ENCODE peak calls at places on chromosomes 3 and 15, in eight cellular contexts. N, H, T, S, W, Z, E and R are unnamed samples.

GRCh38 chr15:79091204-79091867 is 756 bp upstream of the RASGRF1 start:
- DNase-seq in H (no peak), W (peak; percentile 47), T (no peak), E (no peak), S (no peak), Z (no peak), N (no peak), R (peak; percentile 81)

GRCh38 chr3:143360244-143360643 is 240.7 kb downstream of the CHST2 start:
- DNase-seq in N (no peak), H (no peak), Z (peak; percentile 15), S (no peak), T (no peak), E (no peak), W (no peak), R (no peak)

GRCh38 chr3:127074900-127075360 is 92.0 kb downstream of the PLXNA1 start:
- DNase-seq in W (no peak), Z (peak; percentile 58), T (no peak), S (peak; percentile 80), H (no peak), N (peak; percentile 44), E (peak; percentile 67), R (no peak)

GRCh38 chr15:101439285-101439919 is 50.1 kb downstream of the PCSK6 start:
- DNase-seq in T (no peak), W (no peak), Z (peak; percentile 57), S (peak; percentile 15), N (no peak), E (no peak), H (peak; percentile 99), R (peak; percentile 54)

GRCh38 chr15:96893159-96893906 is 562.8 kb downstream of the NR2F2 start:
- DNase-seq in T (no peak), S (peak; percentile 38), H (no peak), E (peak; percentile 35), W (no peak), N (no peak), Z (peak; percentile 42), R (no peak)

GRCh38 chr15:50813089-50813488 is 47.6 kb upstream of the SPPL2A start:
- DNase-seq in H (no peak), N (no peak), W (no peak), E (no peak), S (no peak), T (no peak), Z (no peak), R (no peak)

GRCh38 chr3:134568790-134569189 is 82.0 kb downstream of the KY start:
- DNase-seq in Z (no peak), T (no peak), E (no peak), N (no peak), S (no peak), H (no peak), W (no peak), R (no peak)

GRCh38 chr3:97864-98263 is 98.7 kb upstream of the CHL1 start:
- DNase-seq in Z (no peak), S (no peak), H (no peak), E (no peak), T (no peak), N (no peak), W (no peak), R (no peak)

GRCh38 chr3:182937293-182938051 is 42.9 kb downstream of the DCUN1D1 start:
- DNase-seq in H (no peak), S (no peak), E (peak; percentile 69), W (no peak), Z (no peak), N (no peak), T (no peak), R (no peak)

GRCh38 chr15:61038910-61039309 is 190.2 kb downstream of the RORA start:
- DNase-seq in W (no peak), Z (peak; percentile 16), N (no peak), H (no peak), S (no peak), T (no peak), E (no peak), R (no peak)

GRCh38 chr3:42036483-42036823 is 54.7 kb upstream of the TRAK1 start:
- DNase-seq in T (no peak), Z (peak; percentile 92), S (peak; percentile 92), E (peak; percentile 96), N (no peak), H (peak; percentile 58), W (peak; percentile 53), R (no peak)

GRCh38 chr3:57805674-57806073 is 49.6 kb downstream of the SLMAP start:
- DNase-seq in N (no peak), E (peak; percentile 99), Z (peak; percentile 74), T (no peak), S (peak; percentile 65), H (no peak), W (peak; percentile 49), R (no peak)

GRCh38 chr3:124935794-124936542 is 1.4 kb upstream of the MUC13 start:
- DNase-seq in W (no peak), S (no peak), E (no peak), T (no peak), N (no peak), H (peak; percentile 40), Z (no peak), R (no peak)

GRCh38 chr3:124941729-124942128 is 7.2 kb upstream of the MUC13 start:
- DNase-seq in S (no peak), N (no peak), H (no peak), E (no peak), Z (no peak), W (no peak), T (no peak), R (no peak)

GRCh38 chr3:124939661-124940060 is 5.1 kb upstream of the MUC13 start:
- DNase-seq in E (peak; percentile 54), S (no peak), T (no peak), N (no peak), Z (no peak), W (no peak), H (no peak), R (no peak)

GRCh38 chr3:124937049-124937448 is 2.5 kb upstream of the MUC13 start:
- DNase-seq in H (no peak), E (no peak), N (no peak), T (no peak), W (no peak), Z (no peak), S (no peak), R (no peak)

DNA sequence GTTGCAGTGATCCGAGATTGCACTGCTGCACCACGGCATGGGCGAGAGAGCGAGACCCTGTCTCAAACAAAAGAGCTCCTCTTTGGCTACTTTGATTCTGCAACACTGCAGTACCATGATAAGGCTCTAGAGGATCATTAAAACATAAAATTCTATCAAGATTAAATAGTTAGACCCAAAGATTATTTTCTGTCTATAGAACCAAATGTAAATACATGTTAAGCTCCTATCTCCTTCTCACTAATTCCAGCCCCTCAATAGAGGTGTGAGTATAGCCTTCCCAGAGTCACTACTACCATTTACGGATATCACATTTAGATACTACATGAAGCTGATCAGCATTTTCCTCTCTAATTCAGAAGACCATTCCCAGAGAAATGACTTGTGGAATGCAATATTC is 4.3 kb upstream of the MUC13 start:
- DNase-seq in T (no peak), E (no peak), S (no peak), H (no peak), Z (no peak), N (no peak), W (no peak), R (no peak)
- TF ChIP-seq CTCF in T (no peak), E (no peak), S (peak; percentile 1), H (no peak), Z (no peak), N (no peak), W (no peak), R (no peak)

GRCh38 chr3:137787520-137787919 is 23.4 kb downstream of the SOX14 start:
- DNase-seq in T (no peak), E (no peak), S (no peak), N (no peak), Z (no peak), H (no peak), W (no peak), R (no peak)

GRCh38 chr3:137796993-137797392 is 32.9 kb downstream of the SOX14 start:
- DNase-seq in H (no peak), Z (no peak), T (no peak), N (no peak), E (no peak), S (no peak), W (no peak), R (no peak)

GRCh38 chr3:137792633-137793271 is 28.6 kb downstream of the SOX14 start:
- DNase-seq in E (peak; percentile 27), Z (peak; percentile 43), H (peak; percentile 17), N (no peak), W (no peak), T (no peak), S (peak; percentile 34), R (no peak)
- TF ChIP-seq CTCF in E (peak; percentile 56), Z (peak; percentile 63), H (peak; percentile 76), N (peak; percentile 77), W (peak; percentile 16), T (peak; percentile 8), S (peak; percentile 45), R (peak; percentile 30)

DNA sequence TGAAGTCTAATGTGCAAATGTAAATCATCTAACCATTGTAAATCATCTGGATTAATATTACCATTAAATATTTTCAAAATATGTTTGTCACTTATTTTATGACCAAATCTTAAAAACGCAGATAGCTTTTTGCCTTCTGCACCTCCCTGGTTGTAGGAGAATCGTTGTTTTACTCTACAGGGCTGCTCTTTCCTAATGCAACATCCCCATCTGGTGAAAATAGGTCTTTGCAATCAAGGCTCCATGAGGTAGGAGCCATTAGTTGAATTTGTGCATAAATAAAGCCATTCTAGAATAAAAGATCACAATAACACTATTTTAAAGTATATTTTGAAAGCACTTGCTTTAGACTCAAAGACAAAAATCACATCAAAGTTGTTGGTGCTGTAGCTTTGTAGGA is 535.6 kb upstream of the AGTR1 start:
- DNase-seq in E (no peak), T (no peak), H (no peak), Z (no peak), W (no peak), S (no peak), N (no peak), R (no peak)
- TF ChIP-seq CTCF in E (no peak), T (no peak), H (no peak), Z (no peak), W (no peak), S (no peak), N (no peak), R (peak; percentile 39)

DNA sequence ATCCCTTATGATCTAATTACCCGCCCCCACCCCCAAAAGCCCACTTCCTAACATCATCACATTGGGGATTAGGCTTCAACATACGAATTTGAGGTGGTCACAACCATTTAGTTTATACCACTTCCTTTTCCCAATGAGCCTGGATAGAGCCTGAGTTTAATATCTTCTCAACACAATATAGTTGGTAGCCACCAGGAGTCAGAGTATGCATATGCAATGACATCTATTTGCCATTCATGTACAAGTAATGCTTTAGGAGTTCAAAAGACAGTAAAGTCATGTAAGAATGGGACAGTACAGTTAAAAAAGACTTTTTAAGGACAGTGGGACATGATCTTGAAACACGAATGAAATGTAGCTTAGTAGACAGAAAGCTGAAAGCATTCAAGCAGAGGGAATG is 172.4 kb downstream of the DCLK3 start:
- DNase-seq in N (no peak), W (no peak), H (no peak), T (no peak), S (peak; percentile 28), E (peak; percentile 42), Z (peak; percentile 29), R (no peak)
- TF ChIP-seq CTCF in N (no peak), W (peak; percentile 18), H (no peak), T (no peak), S (peak; percentile 14), E (peak; percentile 30), Z (no peak), R (no peak)

GRCh38 chr3:55899887-55900286 is 412.8 kb upstream of the WNT5A start:
- DNase-seq in N (peak; percentile 8), Z (no peak), E (no peak), W (peak; percentile 5), S (no peak), H (peak; percentile 14), T (no peak), R (no peak)
- TF ChIP-seq CTCF in N (peak; percentile 29), Z (peak; percentile 19), E (peak; percentile 36), W (peak; percentile 37), S (peak; percentile 56), H (peak; percentile 30), T (no peak), R (peak; percentile 50)